ENCODE peak calls at places on chromosomes 12 and 14, in six cellular contexts. K is CD8-positive, alpha-beta memory T cell; J is iPS DF 19.7; D is NCI-H748 treated with DMSO at 0.1 percent for 48 hours; B is endothelial cell; H is non-pigmented ciliary epithelial cell. V is an unnamed sample.

GRCh38 chr12:115208098-115208497 is 524.1 kb upstream of the TBX3 start:
- DNase-seq in J (no peak), H (no peak), B (no peak), D (no peak), K (no peak), V (no peak)

GRCh38 chr12:20439634-20440033 is 71.3 kb downstream of the PDE3A start:
- DNase-seq in K (no peak), H (no peak), D (no peak), B (no peak), J (no peak), V (no peak)

GRCh38 chr12:88227263-88227662 is 85.2 kb downstream of the TMTC3 start:
- DNase-seq in B (no peak), H (no peak), K (no peak), J (no peak), D (no peak), V (no peak)

GRCh38 chr12:68358532-68359485 is 26.6 kb upstream of the MDM1 start:
- DNase-seq in H (peak; percentile 53), D (peak; percentile 13), K (peak; percentile 71), B (peak; percentile 52), J (no peak), V (peak; percentile 54)

GRCh38 chr14:63273091-63273490 is 45.6 kb downstream of the GPHB5 start:
- DNase-seq in B (no peak), K (no peak), H (no peak), J (no peak), D (no peak), V (no peak)

GRCh38 chr14:91586451-91586850 is 76.3 kb upstream of the PPP4R3A start:
- DNase-seq in B (no peak), J (no peak), D (no peak), K (no peak), H (no peak), V (no peak)

GRCh38 chr14:92425101-92425500 is 88.5 kb upstream of the RIN3 start:
- DNase-seq in D (no peak), K (no peak), J (no peak), B (no peak), H (peak; percentile 46), V (no peak)

GRCh38 chr12:20300457-20300856 is 67.9 kb upstream of the PDE3A start:
- DNase-seq in K (no peak), D (no peak), H (no peak), B (no peak), J (no peak), V (no peak)

GRCh38 chr12:132634411-132634990 is 15.9 kb downstream of the P2RX2 start:
- DNase-seq in D (no peak), B (no peak), J (no peak), K (no peak), H (no peak), V (no peak)

GRCh38 chr14:105490318-105490571 is 801 bp upstream of the TEDC1 start:
- DNase-seq in D (no peak), H (no peak), K (no peak), B (no peak), J (no peak), V (no peak)

GRCh38 chr14:46325157-46325556 is 326.4 kb downstream of the RPL10L start:
- DNase-seq in J (no peak), K (no peak), D (no peak), B (no peak), H (no peak), V (no peak)

GRCh38 chr12:24838531-24838950 is 110.4 kb downstream of the BCAT1 start:
- DNase-seq in J (no peak), B (no peak), H (no peak), D (no peak), K (no peak), V (no peak)

GRCh38 chr12:110863161-110863560 is 16.4 kb downstream of the CCDC63 start:
- DNase-seq in J (no peak), K (no peak), H (no peak), D (no peak), B (no peak), V (no peak)

GRCh38 chr12:19431407-19432308 is 7.6 kb upstream of the AEBP2 start:
- DNase-seq in J (no peak), H (peak; percentile 74), K (no peak), D (no peak), B (no peak), V (no peak)

GRCh38 chr12:28537474-28537873 is 347.2 kb downstream of the CCDC91 start:
- DNase-seq in B (no peak), J (no peak), D (no peak), K (no peak), H (no peak), V (no peak)

GRCh38 chr12:3453947-3454675 is 36.9 kb upstream of the PRMT8 start:
- DNase-seq in J (no peak), H (peak; percentile 13), K (no peak), D (no peak), B (no peak), V (no peak)

GRCh38 chr14:68182492-68182891 is 362.9 kb downstream of the RAD51B start:
- DNase-seq in B (no peak), D (no peak), K (no peak), H (no peak), J (no peak), V (no peak)

GRCh38 chr14:71803539-71804260 is 128.5 kb upstream of the RGS6 start:
- DNase-seq in H (peak; percentile 35), D (no peak), J (no peak), K (no peak), B (no peak), V (no peak)

GRCh38 chr12:75634244-75635222 is 123.1 kb upstream of the KRR1 start:
- DNase-seq in B (no peak), J (no peak), H (no peak), K (no peak), D (no peak), V (no peak)

GRCh38 chr12:54967461-54967860 is 17.1 kb downstream of the TESPA1 start:
- DNase-seq in J (no peak), K (peak; percentile 49), B (no peak), H (no peak), D (no peak), V (no peak)

GRCh38 chr14:77979666-77980351 is 179.9 kb downstream of the ADCK1 start:
- DNase-seq in H (no peak), J (no peak), D (no peak), K (no peak), B (peak; percentile 45), V (no peak)

GRCh38 chr12:56288705-56289387 is 11.3 kb downstream of the CS start:
- DNase-seq in B (no peak), K (no peak), D (no peak), H (no peak), J (no peak), V (no peak)

GRCh38 chr12:116425256-116426193 is 133.7 kb upstream of the MAP1LC3B2 start:
- DNase-seq in D (no peak), K (no peak), B (no peak), J (no peak), H (no peak), V (no peak)

GRCh38 chr14:55553791-55554190 is 26.2 kb upstream of the KTN1 start:
- DNase-seq in H (no peak), J (no peak), B (no peak), K (no peak), D (no peak), V (no peak)

GRCh38 chr12:121796855-121797751 is 3.6 kb upstream of the RHOF start:
- DNase-seq in B (peak; percentile 68), D (peak; percentile 52), H (no peak), J (no peak), K (no peak), V (peak; percentile 46)

GRCh38 chr12:4032906-4033628 is 159.9 kb upstream of the PARP11 start:
- DNase-seq in D (no peak), K (no peak), H (no peak), J (no peak), B (no peak), V (no peak)

GRCh38 chr12:1773937-1774655 is 46.3 kb upstream of the LRTM2 start:
- DNase-seq in B (no peak), D (no peak), K (no peak), J (no peak), H (no peak), V (no peak)

V was measured in NCI-H187.